ENCODE peak calls at places on chromosomes 5 and 9, in four cellular contexts. F is nephron progenitor cell, T is non-pigmented ciliary epithelial cell, R is Kasumi-1. L is an unnamed sample.

GRCh38 chr5:123450114-123450513 is 26.9 kb upstream of the CEP120 start:
- DNase-seq in F (no peak), T (no peak), R (no peak), L (no peak)

GRCh38 chr5:176410486-176411180 is 5.7 kb downstream of the CLTB start:
- DNase-seq in F (no peak), T (no peak), R (no peak), L (no peak)

GRCh38 chr9:1869843-1870242 is 145.3 kb upstream of the SMARCA2 start:
- DNase-seq in F (peak), T (no peak), R (peak), L (no peak)

GRCh38 chr9:113774968-113775367 is 101.1 kb upstream of the ZNF618 start:
- DNase-seq in F (no peak), T (no peak), R (no peak), L (no peak)

GRCh38 chr9:72127753-72128152 is 21.5 kb upstream of the GDA start:
- DNase-seq in F (no peak), T (no peak), R (no peak), L (no peak)

GRCh38 chr9:132892383-132892782 is 13.7 kb downstream of the SPACA9 start:
- DNase-seq in F (no peak), T (no peak), R (no peak), L (no peak)

GRCh38 chr5:57221049-57221568 is 47.2 kb downstream of the GPBP1 start:
- DNase-seq in F (peak), T (no peak), R (peak), L (no peak)

GRCh38 chr9:78296208-78296892 is 575 bp upstream of the PSAT1 start:
- DNase-seq in F (peak), T (no peak), R (no peak), L (no peak)

GRCh38 chr5:179142434-179143198 is 82.4 kb downstream of the ZNF354C start:
- DNase-seq in F (no peak), T (peak), R (no peak), L (no peak)

GRCh38 chr9:6106576-6107339 is 91.3 kb upstream of the RANBP6 start:
- DNase-seq in F (peak), T (no peak), R (peak), L (no peak)

GRCh38 chr5:40594811-40595210 is 84.9 kb upstream of the PTGER4 start:
- DNase-seq in F (no peak), T (no peak), R (no peak), L (no peak)

L was measured in epithelial cell of prostate.